ENCODE peak calls at places on chromosomes 4 and X, in seven cellular contexts. I, L, D, S, H, J and C are unnamed samples.

GRCh38 chr4:9996319-9997110 is 24.8 kb downstream of the SLC2A9 start:
- DNase-seq in I (no peak), L (no peak), D (no peak), S (no peak), H (no peak), J (no peak), C (no peak)

GRCh38 chrX:7746861-7747260 is 96.1 kb upstream of the VCX start:
- DNase-seq in I (no peak), L (no peak), D (peak), S (no peak), H (no peak), J (no peak), C (no peak)

GRCh38 chr4:140653718-140654515 is 85.2 kb upstream of the UCP1 start:
- DNase-seq in I (peak), L (no peak), D (peak), S (no peak), H (no peak), J (no peak), C (no peak)

GRCh38 chr4:76430519-76431388 is 4.3 kb upstream of the SHROOM3 start:
- DNase-seq in I (peak), L (peak), D (peak), S (no peak), H (no peak), J (no peak), C (peak)

GRCh38 chr4:86131456-86131855 is 228.4 kb downstream of the MAPK10 start:
- DNase-seq in I (no peak), L (no peak), D (no peak), S (no peak), H (no peak), J (no peak), C (no peak)

GRCh38 chrX:16772460-16772859 is 13.8 kb upstream of the TXLNG start:
- DNase-seq in I (peak), L (no peak), D (no peak), S (no peak), H (no peak), J (no peak), C (no peak)

GRCh38 chrX:68703369-68703768 is 55.9 kb downstream of the STARD8 start:
- DNase-seq in I (no peak), L (no peak), D (no peak), S (no peak), H (no peak), J (no peak), C (no peak)

GRCh38 chrX:116694046-116694445 is 231.3 kb upstream of the CT83 start:
- DNase-seq in I (no peak), L (no peak), D (no peak), S (no peak), H (no peak), J (peak), C (no peak)

GRCh38 chrX:22192419-22193086 is 80.2 kb upstream of the CBLL2 start:
- DNase-seq in I (peak), L (peak), D (peak), S (peak), H (peak), J (peak), C (peak)

GRCh38 chrX:57453901-57454300 is 137.9 kb upstream of the ZXDB start:
- DNase-seq in I (peak), L (no peak), D (no peak), S (no peak), H (no peak), J (no peak), C (no peak)

GRCh38 chr4:140213736-140214135 is 59.8 kb upstream of the MAML3 start:
- DNase-seq in I (no peak), L (no peak), D (peak), S (no peak), H (no peak), J (no peak), C (no peak)

DNA sequence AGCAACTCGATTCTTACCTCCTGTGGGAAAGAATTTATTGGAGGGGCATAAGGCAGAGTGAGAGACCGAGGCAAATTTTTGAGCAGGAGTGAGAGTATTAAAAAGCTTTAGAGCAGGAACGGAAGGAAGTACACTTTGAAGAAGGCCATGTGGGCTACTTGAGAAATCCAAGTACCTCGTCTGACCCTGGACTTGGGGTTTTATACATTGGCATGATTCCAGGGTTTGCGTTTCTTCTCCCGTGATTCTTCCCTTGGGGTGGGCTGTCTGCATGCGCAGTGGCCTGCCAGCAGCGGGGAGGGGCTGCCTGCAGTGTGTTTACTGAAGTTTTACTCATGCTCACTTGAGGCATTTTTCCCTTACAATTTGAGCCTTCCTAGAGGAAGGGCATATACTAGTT is 3.4 kb downstream of the GALNT7 start:
- DNase-seq in I (no peak), L (no peak), D (no peak), S (no peak), H (no peak), J (no peak), C (no peak)
- TF ChIP-seq CTCF in I (no peak), L (no peak), D (no peak), S (no peak), H (no peak), J (no peak), C (no peak)

DNA sequence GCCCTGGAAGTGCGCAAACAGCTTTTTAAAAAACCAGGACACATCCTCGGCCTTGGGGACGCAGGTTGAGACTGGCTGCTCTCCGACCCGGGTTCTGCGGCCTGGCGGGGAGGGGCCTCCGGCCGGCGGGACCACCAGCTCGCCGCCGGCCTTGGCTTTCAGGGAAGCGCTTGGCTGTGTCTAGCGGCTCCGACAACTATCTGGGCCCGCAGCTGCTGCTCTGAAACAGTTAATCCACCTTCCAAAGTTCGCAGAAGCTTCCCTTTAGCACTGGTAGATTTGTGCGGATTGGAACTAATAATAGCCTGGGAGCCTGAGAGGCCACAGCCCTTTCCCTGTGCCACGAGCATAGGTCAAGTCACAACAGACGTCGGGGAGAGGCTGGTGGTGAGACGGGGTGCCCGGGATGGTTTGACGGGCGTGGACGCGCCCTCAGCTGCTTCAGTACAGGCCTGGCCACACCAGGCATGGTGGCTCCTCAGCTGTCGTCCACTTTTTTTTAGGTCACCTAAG is 1.2 kb upstream of the SEL1L3 start:
- DNase-seq in I (peak), L (no peak), D (no peak), S (no peak), H (no peak), J (no peak), C (no peak)
- H3K4me3 ChIP-seq in I (peak), L (no peak), D (no peak), S (no peak), H (no peak), J (no peak), C (no peak)

DNA sequence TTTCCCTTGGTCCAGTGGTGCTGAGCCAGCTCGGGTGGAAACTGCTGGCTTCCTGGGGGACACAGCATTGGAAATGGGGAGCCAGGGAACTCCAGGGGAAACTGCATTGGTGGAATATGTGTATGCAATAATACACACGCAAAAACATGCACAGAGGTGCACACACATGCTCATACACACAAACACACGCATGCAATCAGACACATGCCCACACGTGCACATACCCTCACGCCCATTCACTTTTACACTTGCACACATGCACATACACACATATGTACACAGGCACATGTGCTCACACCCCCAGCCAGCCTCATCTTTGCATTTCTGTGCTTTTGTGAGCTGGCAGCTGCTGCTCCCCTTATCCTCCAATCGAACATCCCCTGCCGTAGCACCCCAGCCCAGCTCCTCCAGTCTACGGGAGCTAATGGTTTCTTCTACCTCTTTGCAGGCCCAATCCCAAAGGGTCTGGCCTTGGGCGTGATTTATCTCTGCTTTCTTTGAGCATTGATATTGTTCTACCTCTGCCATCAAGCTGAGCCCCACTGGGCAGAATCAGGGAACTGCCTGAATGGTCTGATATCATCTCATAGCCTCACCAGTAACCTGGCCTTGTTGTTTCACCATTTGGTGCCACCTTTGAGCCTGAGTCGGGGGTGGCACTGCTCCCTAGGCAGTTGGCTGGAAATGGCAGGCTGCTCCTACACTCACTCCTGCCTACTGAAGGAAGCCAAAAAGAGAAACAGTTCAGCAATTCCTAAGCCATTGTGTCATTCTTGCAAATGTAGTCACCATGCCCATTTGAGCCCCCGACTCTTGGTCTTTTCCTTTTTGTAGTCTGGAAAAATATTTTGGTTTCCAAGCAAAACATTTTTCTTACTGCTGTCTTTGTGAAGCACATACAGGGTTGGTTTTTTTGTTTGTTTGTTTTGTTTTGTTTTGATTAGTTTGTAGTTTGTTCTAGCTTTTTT is 104.4 kb upstream of the MAMLD1 start:
- DNase-seq in I (no peak), L (no peak), D (peak), S (no peak), H (no peak), J (no peak), C (no peak)
- TF ChIP-seq CTCF in I (no peak), L (no peak), D (no peak), S (no peak), H (no peak), J (no peak), C (no peak)

GRCh38 chrX:1551959-1552546 is 15.1 kb upstream of the P2RY8 start:
- DNase-seq in I (no peak), L (no peak), D (no peak), S (no peak), H (no peak), J (no peak), C (no peak)

GRCh38 chrX:1542994-1543725 is 6.2 kb upstream of the P2RY8 start:
- DNase-seq in I (no peak), L (no peak), D (no peak), S (peak), H (peak), J (no peak), C (no peak)

GRCh38 chrX:1545776-1546408 is 8.9 kb upstream of the P2RY8 start:
- DNase-seq in I (no peak), L (no peak), D (no peak), S (no peak), H (no peak), J (no peak), C (no peak)

DNA sequence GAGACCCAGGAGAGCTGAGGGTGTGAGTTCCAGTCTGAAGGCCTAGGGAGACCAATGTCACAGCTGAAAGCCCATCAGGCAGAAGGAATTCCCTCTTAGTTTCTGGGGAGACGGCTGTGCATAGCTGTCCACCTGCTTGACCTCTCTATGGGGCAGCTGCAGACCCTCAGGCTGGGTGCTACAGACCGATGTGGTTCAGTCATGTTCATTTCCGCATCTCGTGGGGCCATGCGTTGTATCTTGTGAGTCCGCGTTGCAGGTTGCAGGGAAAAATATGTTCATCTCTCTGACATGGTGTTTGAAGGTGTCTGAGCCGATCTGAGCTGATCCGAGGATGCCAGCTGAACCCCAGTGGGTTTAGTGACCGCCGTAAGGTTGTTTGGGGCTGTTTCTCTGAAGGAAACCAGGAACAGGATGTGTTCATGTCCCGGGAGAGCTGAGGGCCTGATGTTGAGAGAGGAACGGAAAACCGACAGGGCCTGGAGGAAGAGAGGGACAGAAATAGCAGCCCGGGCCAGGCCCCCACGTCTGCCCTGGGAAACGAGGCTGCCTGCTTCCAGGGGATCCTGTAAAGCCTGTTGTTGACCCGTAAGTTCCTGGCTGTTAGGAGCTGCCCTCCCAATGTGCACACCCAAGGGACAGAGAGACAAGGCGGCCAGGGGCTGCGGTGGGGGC is 9.8 kb upstream of the P2RY8 start:
- DNase-seq in I (no peak), L (no peak), D (no peak), S (peak), H (peak), J (no peak), C (no peak)
- H3K4me3 ChIP-seq in I (no peak), L (no peak), D (no peak), S (no peak), H (no peak), J (no peak), C (no peak)

GRCh38 chr4:150217804-150218203 is 139.6 kb downstream of the DCLK2 start:
- DNase-seq in I (no peak), L (peak), D (no peak), S (no peak), H (no peak), J (no peak), C (no peak)

GRCh38 chr4:150218447-150218846 is 140.2 kb downstream of the DCLK2 start:
- DNase-seq in I (no peak), L (no peak), D (no peak), S (no peak), H (no peak), J (no peak), C (no peak)

GRCh38 chr4:150216725-150217124 is 138.5 kb downstream of the DCLK2 start:
- DNase-seq in I (no peak), L (no peak), D (no peak), S (no peak), H (no peak), J (no peak), C (no peak)

GRCh38 chr4:150215601-150216000 is 137.4 kb downstream of the DCLK2 start:
- DNase-seq in I (no peak), L (no peak), D (no peak), S (no peak), H (no peak), J (no peak), C (no peak)

GRCh38 chr4:150217192-150217591 is 138.9 kb downstream of the DCLK2 start:
- DNase-seq in I (peak), L (peak), D (peak), S (no peak), H (no peak), J (no peak), C (no peak)
- TF ChIP-seq CTCF in I (peak), L (peak), D (peak), S (no peak), H (no peak), J (peak), C (peak)